ENCODE peak calls at places on chromosomes 4 and X, in nine cellular contexts. One of them, this sample, is unnamed.

GRCh38 chr4:137922721-137923120 is 319.4 kb downstream of the SLC7A11 start:
- DNase-seq in IMR-90: no peak
- DNase-seq in tibial artery: no peak
- DNase-seq in psoas muscle: no peak
- DNase-seq in Karpas-422: no peak
- DNase-seq in A549: no peak
- DNase-seq in CD4-positive, CD25-positive, alpha-beta regulatory T cell: no peak
- DNase-seq in CD8-positive, alpha-beta T cell: no peak
- DNase-seq in lower lobe of right lung: no peak
- DNase-seq in this sample: no peak

GRCh38 chrX:137119049-137119448 is 85.3 kb upstream of the GPR101 start:
- DNase-seq in IMR-90: no peak
- DNase-seq in tibial artery: no peak
- DNase-seq in psoas muscle: no peak
- DNase-seq in Karpas-422: no peak
- DNase-seq in A549: no peak
- DNase-seq in CD4-positive, CD25-positive, alpha-beta regulatory T cell: no peak
- DNase-seq in CD8-positive, alpha-beta T cell: no peak
- DNase-seq in lower lobe of right lung: no peak
- DNase-seq in this sample: no peak

GRCh38 chr4:30716158-30716557 is 4.0 kb upstream of the PCDH7 start:
- DNase-seq in IMR-90: peak; percentile 53
- DNase-seq in tibial artery: no peak
- DNase-seq in psoas muscle: no peak
- DNase-seq in Karpas-422: no peak
- DNase-seq in A549: peak; percentile 6
- DNase-seq in CD4-positive, CD25-positive, alpha-beta regulatory T cell: no peak
- DNase-seq in CD8-positive, alpha-beta T cell: no peak
- DNase-seq in lower lobe of right lung: no peak
- DNase-seq in this sample: no peak

GRCh38 chrX:105460366-105460765 is 239.9 kb upstream of the TEX13A start:
- DNase-seq in IMR-90: no peak
- DNase-seq in tibial artery: no peak
- DNase-seq in psoas muscle: no peak
- DNase-seq in Karpas-422: no peak
- DNase-seq in A549: no peak
- DNase-seq in CD4-positive, CD25-positive, alpha-beta regulatory T cell: no peak
- DNase-seq in CD8-positive, alpha-beta T cell: no peak
- DNase-seq in lower lobe of right lung: no peak
- DNase-seq in this sample: no peak

GRCh38 chr4:85772470-85772869 is 297.5 kb downstream of the ARHGAP24 start:
- DNase-seq in IMR-90: no peak
- DNase-seq in tibial artery: no peak
- DNase-seq in psoas muscle: no peak
- DNase-seq in Karpas-422: no peak
- DNase-seq in A549: no peak
- DNase-seq in CD4-positive, CD25-positive, alpha-beta regulatory T cell: no peak
- DNase-seq in CD8-positive, alpha-beta T cell: no peak
- DNase-seq in lower lobe of right lung: no peak
- DNase-seq in this sample: no peak

GRCh38 chr4:165761968-165762367 is 111.1 kb upstream of the TLL1 start:
- DNase-seq in IMR-90: no peak
- DNase-seq in tibial artery: no peak
- DNase-seq in psoas muscle: no peak
- DNase-seq in Karpas-422: no peak
- DNase-seq in A549: no peak
- DNase-seq in CD4-positive, CD25-positive, alpha-beta regulatory T cell: no peak
- DNase-seq in CD8-positive, alpha-beta T cell: no peak
- DNase-seq in lower lobe of right lung: no peak
- DNase-seq in this sample: no peak

GRCh38 chr4:153467154-153467896 is 1.2 kb downstream of the TMEM131L start:
- DNase-seq in IMR-90: no peak
- DNase-seq in tibial artery: peak; percentile 50
- DNase-seq in psoas muscle: peak; percentile 75
- DNase-seq in Karpas-422: peak; percentile 97
- DNase-seq in A549: peak; percentile 22
- DNase-seq in CD4-positive, CD25-positive, alpha-beta regulatory T cell: peak; percentile 40
- DNase-seq in CD8-positive, alpha-beta T cell: no peak
- DNase-seq in lower lobe of right lung: peak; percentile 86
- DNase-seq in this sample: peak; percentile 50

GRCh38 chr4:25527044-25527443 is 128.6 kb upstream of the SLC34A2 start:
- DNase-seq in IMR-90: no peak
- DNase-seq in tibial artery: no peak
- DNase-seq in psoas muscle: no peak
- DNase-seq in Karpas-422: no peak
- DNase-seq in A549: no peak
- DNase-seq in CD4-positive, CD25-positive, alpha-beta regulatory T cell: no peak
- DNase-seq in CD8-positive, alpha-beta T cell: no peak
- DNase-seq in lower lobe of right lung: no peak
- DNase-seq in this sample: no peak

GRCh38 chrX:144006811-144007210 is 122.9 kb downstream of the UBE2NL start:
- DNase-seq in IMR-90: no peak
- DNase-seq in tibial artery: no peak
- DNase-seq in psoas muscle: no peak
- DNase-seq in Karpas-422: no peak
- DNase-seq in A549: no peak
- DNase-seq in CD4-positive, CD25-positive, alpha-beta regulatory T cell: no peak
- DNase-seq in CD8-positive, alpha-beta T cell: no peak
- DNase-seq in lower lobe of right lung: no peak
- DNase-seq in this sample: no peak

GRCh38 chrX:45322382-45322781 is 121.7 kb upstream of the DIPK2B start:
- DNase-seq in IMR-90: peak; percentile 83
- DNase-seq in tibial artery: peak; percentile 20
- DNase-seq in psoas muscle: no peak
- DNase-seq in Karpas-422: peak; percentile 65
- DNase-seq in A549: peak; percentile 16
- DNase-seq in CD4-positive, CD25-positive, alpha-beta regulatory T cell: no peak
- DNase-seq in CD8-positive, alpha-beta T cell: no peak
- DNase-seq in lower lobe of right lung: no peak
- DNase-seq in this sample: no peak

GRCh38 chr4:175330236-175330635 is 412.1 kb downstream of the ADAM29 start:
- DNase-seq in IMR-90: peak; percentile 50
- DNase-seq in tibial artery: no peak
- DNase-seq in psoas muscle: no peak
- DNase-seq in Karpas-422: no peak
- DNase-seq in A549: no peak
- DNase-seq in CD4-positive, CD25-positive, alpha-beta regulatory T cell: no peak
- DNase-seq in CD8-positive, alpha-beta T cell: no peak
- DNase-seq in lower lobe of right lung: no peak
- DNase-seq in this sample: no peak

GRCh38 chr4:183411291-183411861 is 33.1 kb upstream of the CDKN2AIP start:
- DNase-seq in IMR-90: peak; percentile 67
- DNase-seq in tibial artery: no peak
- DNase-seq in psoas muscle: no peak
- DNase-seq in Karpas-422: no peak
- DNase-seq in A549: no peak
- DNase-seq in CD4-positive, CD25-positive, alpha-beta regulatory T cell: no peak
- DNase-seq in CD8-positive, alpha-beta T cell: no peak
- DNase-seq in lower lobe of right lung: no peak
- DNase-seq in this sample: no peak

GRCh38 chr4:113810906-113811305 is 49.4 kb upstream of the CAMK2D start:
- DNase-seq in IMR-90: peak; percentile 78
- DNase-seq in tibial artery: no peak
- DNase-seq in psoas muscle: no peak
- DNase-seq in Karpas-422: no peak
- DNase-seq in A549: no peak
- DNase-seq in CD4-positive, CD25-positive, alpha-beta regulatory T cell: no peak
- DNase-seq in CD8-positive, alpha-beta T cell: no peak
- DNase-seq in lower lobe of right lung: no peak
- DNase-seq in this sample: no peak

GRCh38 chrX:115233497-115234219 is at the start of gene LRCH2:
- DNase-seq in IMR-90: peak; percentile 41
- DNase-seq in tibial artery: peak; percentile 22
- DNase-seq in psoas muscle: peak; percentile 52
- DNase-seq in Karpas-422: no peak
- DNase-seq in A549: no peak
- DNase-seq in CD4-positive, CD25-positive, alpha-beta regulatory T cell: no peak
- DNase-seq in CD8-positive, alpha-beta T cell: no peak
- DNase-seq in lower lobe of right lung: peak; percentile 51
- DNase-seq in this sample: no peak

GRCh38 chr4:143202824-143203223 is 18.1 kb downstream of the USP38 start:
- DNase-seq in IMR-90: no peak
- DNase-seq in tibial artery: no peak
- DNase-seq in psoas muscle: no peak
- DNase-seq in Karpas-422: no peak
- DNase-seq in A549: no peak
- DNase-seq in CD4-positive, CD25-positive, alpha-beta regulatory T cell: no peak
- DNase-seq in CD8-positive, alpha-beta T cell: no peak
- DNase-seq in lower lobe of right lung: no peak
- DNase-seq in this sample: no peak

GRCh38 chrX:12950851-12951589 is 23.9 kb upstream of the TMSB4X start:
- DNase-seq in IMR-90: no peak
- DNase-seq in tibial artery: no peak
- DNase-seq in psoas muscle: peak; percentile 61
- DNase-seq in Karpas-422: peak; percentile 93
- DNase-seq in A549: peak; percentile 78
- DNase-seq in CD4-positive, CD25-positive, alpha-beta regulatory T cell: peak; percentile 73
- DNase-seq in CD8-positive, alpha-beta T cell: peak; percentile 69
- DNase-seq in lower lobe of right lung: peak; percentile 54
- DNase-seq in this sample: no peak

GRCh38 chrX:12954376-12954775 is 20.5 kb upstream of the TMSB4X start:
- DNase-seq in IMR-90: no peak
- DNase-seq in tibial artery: no peak
- DNase-seq in psoas muscle: no peak
- DNase-seq in Karpas-422: no peak
- DNase-seq in A549: no peak
- DNase-seq in CD4-positive, CD25-positive, alpha-beta regulatory T cell: no peak
- DNase-seq in CD8-positive, alpha-beta T cell: no peak
- DNase-seq in lower lobe of right lung: no peak
- DNase-seq in this sample: no peak

GRCh38 chrX:12951590-12951965 is 23.3 kb upstream of the TMSB4X start:
- DNase-seq in IMR-90: no peak
- DNase-seq in tibial artery: no peak
- DNase-seq in psoas muscle: no peak
- DNase-seq in Karpas-422: peak; percentile 68
- DNase-seq in A549: no peak
- DNase-seq in CD4-positive, CD25-positive, alpha-beta regulatory T cell: peak; percentile 38
- DNase-seq in CD8-positive, alpha-beta T cell: no peak
- DNase-seq in lower lobe of right lung: no peak
- DNase-seq in this sample: no peak

GRCh38 chrX:12954981-12955380 is 19.9 kb upstream of the TMSB4X start:
- DNase-seq in IMR-90: no peak
- DNase-seq in tibial artery: no peak
- DNase-seq in psoas muscle: no peak
- DNase-seq in Karpas-422: no peak
- DNase-seq in A549: no peak
- DNase-seq in CD4-positive, CD25-positive, alpha-beta regulatory T cell: no peak
- DNase-seq in CD8-positive, alpha-beta T cell: no peak
- DNase-seq in lower lobe of right lung: no peak
- DNase-seq in this sample: no peak

DNA sequence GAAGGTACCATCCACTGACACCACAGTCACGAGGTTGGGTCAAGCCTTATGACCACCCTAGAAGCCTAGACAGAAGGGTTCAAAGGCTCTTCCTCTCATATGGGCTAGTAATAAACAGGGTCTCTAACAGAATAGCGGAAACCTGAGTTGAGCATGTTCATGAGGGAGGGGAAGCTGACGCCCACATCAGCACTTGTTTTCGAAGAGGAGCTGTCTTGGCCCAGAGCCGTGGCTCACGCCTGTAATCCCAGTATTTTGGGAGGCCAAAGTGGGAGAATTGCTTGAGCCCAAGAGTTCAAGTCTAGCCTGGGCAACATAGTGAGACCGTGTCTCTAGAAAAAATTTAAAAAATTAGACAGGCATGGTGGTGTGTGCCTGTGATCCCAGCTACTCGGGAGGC is 21.5 kb upstream of the TMSB4X start:
- DNase-seq in IMR-90: no peak
- DNase-seq in tibial artery: no peak
- DNase-seq in psoas muscle: no peak
- DNase-seq in Karpas-422: no peak
- DNase-seq in A549: no peak
- DNase-seq in CD4-positive, CD25-positive, alpha-beta regulatory T cell: no peak
- DNase-seq in CD8-positive, alpha-beta T cell: no peak
- DNase-seq in lower lobe of right lung: no peak
- DNase-seq in this sample: no peak
- H3K4me1 ChIP-seq in IMR-90: peaks cover 23% of the 10 kb centered on the region
- H3K4me1 ChIP-seq in tibial artery: no peaks in the 10 kb centered on the region
- H3K4me1 ChIP-seq in psoas muscle: peaks cover 5% of the 10 kb centered on the region
- H3K4me1 ChIP-seq in Karpas-422: peaks cover 69% of the 10 kb centered on the region
- H3K4me1 ChIP-seq in A549: peaks cover 31% of the 10 kb centered on the region
- H3K4me1 ChIP-seq in CD4-positive, CD25-positive, alpha-beta regulatory T cell: peaks cover 93% of the 10 kb centered on the region
- H3K4me1 ChIP-seq in CD8-positive, alpha-beta T cell: peaks cover 78% of the 10 kb centered on the region
- H3K4me1 ChIP-seq in lower lobe of right lung: peaks cover 30% of the 10 kb centered on the region
- H3K4me1 ChIP-seq in this sample: peaks cover 73% of the 10 kb centered on the region

DNA sequence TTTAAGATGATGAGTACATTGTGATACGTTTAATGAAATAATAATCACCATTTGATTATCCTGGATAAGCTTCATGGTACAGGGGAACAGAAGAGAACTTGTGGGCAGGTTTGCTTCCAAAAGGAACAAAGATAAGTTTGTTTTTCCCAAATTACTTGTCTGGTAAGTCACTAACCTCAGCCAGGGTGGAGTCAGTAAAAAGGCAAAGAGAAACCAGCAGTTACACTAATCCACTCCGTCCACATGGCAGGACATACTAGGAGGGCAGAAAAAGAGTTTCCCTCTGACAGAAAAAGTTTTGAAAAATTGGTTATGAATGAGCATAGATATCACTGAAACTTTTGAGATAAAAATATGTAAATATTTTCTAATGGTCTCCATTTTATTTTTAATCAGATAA is 285.8 kb downstream of the IL15 start:
- DNase-seq in IMR-90: no peak
- DNase-seq in tibial artery: no peak
- DNase-seq in psoas muscle: no peak
- DNase-seq in Karpas-422: no peak
- DNase-seq in A549: no peak
- DNase-seq in CD4-positive, CD25-positive, alpha-beta regulatory T cell: no peak
- DNase-seq in CD8-positive, alpha-beta T cell: no peak
- DNase-seq in lower lobe of right lung: no peak
- DNase-seq in this sample: no peak
- H3K27ac ChIP-seq in IMR-90: no peak overlapping the region
- H3K27ac ChIP-seq in tibial artery: no peak overlapping the region
- H3K27ac ChIP-seq in psoas muscle: no peak overlapping the region
- H3K27ac ChIP-seq in Karpas-422: no peak overlapping the region
- H3K27ac ChIP-seq in A549: no peak overlapping the region
- H3K27ac ChIP-seq in CD4-positive, CD25-positive, alpha-beta regulatory T cell: no peak overlapping the region
- H3K27ac ChIP-seq in CD8-positive, alpha-beta T cell: no peak overlapping the region
- H3K27ac ChIP-seq in lower lobe of right lung: no peak overlapping the region
- H3K27ac ChIP-seq in this sample: no peak overlapping the region

DNA sequence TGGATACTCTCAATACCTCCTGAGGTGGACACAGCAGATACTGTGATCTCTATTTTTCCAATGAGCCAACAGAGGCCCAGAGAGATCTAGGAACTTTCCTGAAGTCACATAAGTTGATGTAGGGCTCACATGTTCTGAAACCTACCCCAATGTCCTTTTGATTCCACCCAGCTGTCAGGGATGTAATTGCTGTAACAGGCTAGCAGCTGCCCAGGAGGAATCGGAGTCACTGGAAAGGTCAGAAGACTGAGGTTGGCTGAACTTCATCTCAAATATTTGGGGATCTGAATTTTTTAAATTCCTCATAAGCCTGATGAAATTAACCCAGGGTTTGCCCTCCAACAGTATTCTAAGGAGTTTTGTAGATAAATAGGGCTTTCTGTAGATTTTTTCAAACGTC is 52.5 kb upstream of the PROM1 start:
- DNase-seq in IMR-90: no peak
- DNase-seq in tibial artery: no peak
- DNase-seq in psoas muscle: no peak
- DNase-seq in Karpas-422: no peak
- DNase-seq in A549: no peak
- DNase-seq in CD4-positive, CD25-positive, alpha-beta regulatory T cell: no peak
- DNase-seq in CD8-positive, alpha-beta T cell: no peak
- DNase-seq in lower lobe of right lung: no peak
- DNase-seq in this sample: no peak
- H3K4me1 ChIP-seq in IMR-90: peaks cover under 1% of the 10 kb centered on the region
- H3K4me1 ChIP-seq in tibial artery: peaks cover 4% of the 10 kb centered on the region
- H3K4me1 ChIP-seq in psoas muscle: peaks cover 9% of the 10 kb centered on the region
- H3K4me1 ChIP-seq in Karpas-422: no peaks in the 10 kb centered on the region
- H3K4me1 ChIP-seq in A549: peaks cover 6% of the 10 kb centered on the region
- H3K4me1 ChIP-seq in CD4-positive, CD25-positive, alpha-beta regulatory T cell: no peaks in the 10 kb centered on the region
- H3K4me1 ChIP-seq in CD8-positive, alpha-beta T cell: no peaks in the 10 kb centered on the region
- H3K4me1 ChIP-seq in lower lobe of right lung: no peaks in the 10 kb centered on the region
- H3K4me1 ChIP-seq in this sample: no peaks in the 10 kb centered on the region

GRCh38 chrX:19670854-19671620 is 155.7 kb upstream of the MAP3K15 start:
- DNase-seq in IMR-90: peak; percentile 79
- DNase-seq in tibial artery: peak; percentile 22
- DNase-seq in psoas muscle: no peak
- DNase-seq in Karpas-422: no peak
- DNase-seq in A549: peak; percentile 55
- DNase-seq in CD4-positive, CD25-positive, alpha-beta regulatory T cell: no peak
- DNase-seq in CD8-positive, alpha-beta T cell: no peak
- DNase-seq in lower lobe of right lung: no peak
- DNase-seq in this sample: no peak
- H3K27ac ChIP-seq in IMR-90: peak overlapping the region; percentile 76
- H3K27ac ChIP-seq in tibial artery: no peak overlapping the region
- H3K27ac ChIP-seq in psoas muscle: no peak overlapping the region
- H3K27ac ChIP-seq in Karpas-422: no peak overlapping the region
- H3K27ac ChIP-seq in A549: peak overlapping the region; percentile 98
- H3K27ac ChIP-seq in CD4-positive, CD25-positive, alpha-beta regulatory T cell: no peak overlapping the region
- H3K27ac ChIP-seq in CD8-positive, alpha-beta T cell: no peak overlapping the region
- H3K27ac ChIP-seq in lower lobe of right lung: no peak overlapping the region
- H3K27ac ChIP-seq in this sample: no peak overlapping the region